ENCODE peak calls at places on chromosomes 2 and 18, in four cellular contexts. Q, B, P and R are unnamed samples.

GRCh38 chr2:12737226-12738111 is 20.7 kb downstream of the TRIB2 start:
- DNase-seq in Q (no peak), B (no peak), P (no peak), R (no peak)

GRCh38 chr2:71551631-71551915 is 98.2 kb downstream of the DYSF start:
- DNase-seq in Q (no peak), B (no peak), P (no peak), R (no peak)

GRCh38 chr2:45380131-45380836 is 230.8 kb downstream of the SRBD1 start:
- DNase-seq in Q (no peak), B (no peak), P (no peak), R (no peak)

GRCh38 chr2:215567504-215567903 is 131.6 kb upstream of the FN1 start:
- DNase-seq in Q (no peak), B (no peak), P (peak), R (no peak)

GRCh38 chr2:64524604-64525322 is 635 bp downstream of the AFTPH start:
- DNase-seq in Q (peak), B (peak), P (no peak), R (no peak)

GRCh38 chr2:191343796-191344338 is 98.7 kb downstream of the MYO1B start:
- DNase-seq in Q (no peak), B (no peak), P (no peak), R (no peak)

GRCh38 chr18:59604877-59605276 is 92.3 kb downstream of the CCBE1 start:
- DNase-seq in Q (no peak), B (no peak), P (no peak), R (no peak)

GRCh38 chr18:43692291-43692690 is 415.0 kb upstream of the SYT4 start:
- DNase-seq in Q (no peak), B (no peak), P (no peak), R (no peak)

GRCh38 chr18:31329787-31330438 is 12.0 kb downstream of the DSG1 start:
- DNase-seq in Q (no peak), B (no peak), P (no peak), R (no peak)

GRCh38 chr18:79595876-79596374 is 83.7 kb upstream of the CTDP1 start:
- DNase-seq in Q (no peak), B (no peak), P (no peak), R (no peak)

GRCh38 chr2:227033471-227034148 is 130.4 kb downstream of the COL4A4 start:
- DNase-seq in Q (peak), B (peak), P (no peak), R (peak)

GRCh38 chr2:108640731-108641130 is 78.6 kb upstream of the RANBP2 start:
- DNase-seq in Q (no peak), B (no peak), P (no peak), R (no peak)

GRCh38 chr2:85945576-85945975 is 56.8 kb upstream of the ST3GAL5 start:
- DNase-seq in Q (no peak), B (no peak), P (no peak), R (no peak)

DNA sequence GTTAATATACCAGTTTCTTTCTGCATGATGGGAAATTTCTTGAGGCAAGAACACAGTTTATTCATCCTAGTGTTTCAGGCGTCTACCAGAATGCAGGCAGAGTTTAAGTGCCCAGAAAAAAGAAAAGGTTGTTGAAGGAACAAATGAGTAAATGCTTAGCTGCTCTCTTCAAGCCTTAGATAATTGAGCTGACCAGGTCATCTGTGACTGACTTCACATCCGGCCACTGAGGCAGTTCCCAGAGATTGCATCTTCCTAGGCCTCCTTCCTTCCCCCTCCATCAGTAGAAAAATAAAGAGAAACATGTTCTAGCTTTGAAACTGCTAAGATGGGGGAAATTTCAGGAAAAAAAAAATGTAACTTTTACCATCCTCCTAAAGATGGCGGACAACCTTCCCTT is 9.4 kb upstream of the TMEM163 start:
- DNase-seq in Q (no peak), B (no peak), P (no peak), R (no peak)
- TF ChIP-seq SPI1 in Q (no peak), B (no peak), P (no peak), R (no peak)

GRCh38 chr18:6557470-6558245 is 142.9 kb upstream of the L3MBTL4 start:
- DNase-seq in Q (no peak), B (no peak), P (no peak), R (no peak)

GRCh38 chr18:6558770-6559169 is 144.1 kb upstream of the L3MBTL4 start:
- DNase-seq in Q (no peak), B (no peak), P (no peak), R (no peak)

GRCh38 chr18:6557052-6557451 is 142.3 kb upstream of the L3MBTL4 start:
- DNase-seq in Q (no peak), B (no peak), P (no peak), R (no peak)

GRCh38 chr18:6561893-6562292 is 147.2 kb upstream of the L3MBTL4 start:
- DNase-seq in Q (no peak), B (no peak), P (no peak), R (no peak)

GRCh38 chr18:6561029-6561861 is 146.5 kb upstream of the L3MBTL4 start:
- DNase-seq in Q (no peak), B (no peak), P (no peak), R (no peak)
- TF ChIP-seq SPI1 in Q (no peak), B (no peak), P (no peak), R (no peak)

GRCh38 chr2:74583504-74583903 is 29.0 kb downstream of the DOK1 start:
- DNase-seq in Q (no peak), B (no peak), P (no peak), R (no peak)
- TF ChIP-seq SPI1 in Q (no peak), B (no peak), P (no peak), R (no peak)

GRCh38 chr2:238305092-238305862 is 15.0 kb upstream of the TRAF3IP1 start:
- DNase-seq in Q (no peak), B (no peak), P (no peak), R (peak)
- TF ChIP-seq SPI1 in Q (no peak), B (no peak), P (no peak), R (no peak)

GRCh38 chr2:231918501-231919330 is 7.5 kb downstream of the NPPC start:
- DNase-seq in Q (no peak), B (no peak), P (no peak), R (no peak)

GRCh38 chr2:231920366-231920765 is 5.8 kb downstream of the NPPC start:
- DNase-seq in Q (no peak), B (no peak), P (no peak), R (no peak)

GRCh38 chr2:231919341-231920035 is 6.7 kb downstream of the NPPC start:
- DNase-seq in Q (no peak), B (no peak), P (no peak), R (no peak)

GRCh38 chr2:231922311-231922710 is 3.9 kb downstream of the NPPC start:
- DNase-seq in Q (no peak), B (no peak), P (no peak), R (no peak)

GRCh38 chr2:231920795-231921194 is 5.4 kb downstream of the NPPC start:
- DNase-seq in Q (no peak), B (no peak), P (no peak), R (no peak)
- TF ChIP-seq SPI1 in Q (no peak), B (no peak), P (no peak), R (no peak)

GRCh38 chr2:105143094-105143466 is 98.5 kb upstream of the GPR45 start:
- DNase-seq in Q (no peak), B (no peak), P (no peak), R (no peak)

GRCh38 chr2:105143467-105144127 is 97.9 kb upstream of the GPR45 start:
- DNase-seq in Q (no peak), B (peak), P (no peak), R (peak)

GRCh38 chr2:105142239-105142638 is 99.3 kb upstream of the GPR45 start:
- DNase-seq in Q (no peak), B (no peak), P (no peak), R (no peak)

GRCh38 chr2:105144128-105144940 is 97.2 kb upstream of the GPR45 start:
- DNase-seq in Q (no peak), B (no peak), P (no peak), R (no peak)

GRCh38 chr2:105144941-105145300 is 96.6 kb upstream of the GPR45 start:
- DNase-seq in Q (no peak), B (no peak), P (no peak), R (no peak)
- TF ChIP-seq SPI1 in Q (no peak), B (no peak), P (no peak), R (no peak)

GRCh38 chr2:56743807-56744206 is 560.0 kb downstream of the CCDC85A start:
- DNase-seq in Q (no peak), B (no peak), P (no peak), R (no peak)

GRCh38 chr2:56753182-56753581 is 569.4 kb downstream of the CCDC85A start:
- DNase-seq in Q (no peak), B (no peak), P (no peak), R (no peak)

GRCh38 chr2:56754627-56755026 is 570.8 kb downstream of the CCDC85A start:
- DNase-seq in Q (no peak), B (no peak), P (no peak), R (no peak)

GRCh38 chr2:56754066-56754615 is 570.4 kb downstream of the CCDC85A start:
- DNase-seq in Q (no peak), B (no peak), P (no peak), R (no peak)

DNA sequence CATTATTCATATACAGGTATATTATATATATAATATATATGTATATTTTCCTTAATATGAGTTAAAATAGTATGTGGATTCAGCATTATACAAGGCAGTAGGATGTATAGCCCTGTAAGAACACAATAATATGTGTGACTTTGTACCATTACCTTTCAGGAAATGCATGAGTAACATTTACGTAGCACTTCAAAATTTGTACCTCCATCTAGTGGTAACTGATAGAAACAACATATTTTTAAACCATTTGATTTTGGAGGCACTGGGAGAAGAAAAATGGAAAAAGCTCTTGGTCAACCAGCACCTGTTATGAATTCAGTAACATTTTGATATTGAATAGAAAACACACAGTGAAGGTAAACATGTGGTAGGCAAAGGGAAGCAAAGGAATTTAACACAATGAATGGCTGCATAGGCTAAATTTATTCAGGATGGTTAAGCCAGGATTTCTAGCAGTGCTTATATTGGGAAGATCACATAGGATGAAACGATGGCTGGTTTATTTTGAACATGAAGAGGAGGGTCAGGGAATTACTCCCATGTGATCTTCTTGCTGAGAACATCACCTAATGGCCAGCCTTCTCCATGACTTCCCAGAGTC is 565.5 kb downstream of the CCDC85A start:
- DNase-seq in Q (no peak), B (no peak), P (no peak), R (peak)
- TF ChIP-seq SPI1 in Q (no peak), B (no peak), P (no peak), R (no peak)